ENCODE peak calls at places on chromosome 19, in five cellular contexts. Z is GM12878, N is SK-N-SH, A is K562, K is H1. P is an unnamed sample.

GRCh38 chr19:11446652-11447301 is 11.3 kb downstream of the PRKCSH start:
- DNase-seq in N (peak), K (no peak), A (peak), Z (no peak), P (no peak)

GRCh38 chr19:55590621-55591020 is 8.7 kb downstream of the FIZ1 start:
- DNase-seq in K (no peak), Z (no peak), A (peak), N (no peak), P (no peak)

GRCh38 chr19:1122972-1123363 is 19.2 kb downstream of the GPX4 start:
- DNase-seq in A (peak), Z (no peak), N (peak), K (no peak), P (peak)

GRCh38 chr19:18292810-18293641 is 11.6 kb upstream of the JUND start:
- DNase-seq in A (peak), N (peak), Z (no peak), K (peak), P (peak)

GRCh38 chr19:35027851-35028599 is 2.2 kb upstream of the SCN1B start:
- DNase-seq in A (no peak), K (no peak), Z (no peak), N (no peak), P (no peak)

GRCh38 chr19:36482876-36483275 is 6.5 kb downstream of the ZNF566 start:
- DNase-seq in A (no peak), K (no peak), N (no peak), Z (no peak), P (no peak)

GRCh38 chr19:33946535-33947323 is 150.1 kb downstream of the KCTD15 start:
- DNase-seq in N (no peak), Z (no peak), K (no peak), A (no peak), P (no peak)

GRCh38 chr19:50513746-50514345 is at the start of gene ASPDH:
- DNase-seq in Z (no peak), A (no peak), N (peak), K (no peak), P (no peak)

GRCh38 chr19:51439021-51439465 is 19.2 kb downstream of the SIGLEC8 start:
- DNase-seq in A (peak), N (no peak), K (no peak), Z (no peak), P (peak)

GRCh38 chr19:11684987-11685675 is 53.6 kb downstream of the ZNF823 start:
- DNase-seq in Z (no peak), K (no peak), A (no peak), N (no peak), P (no peak)

GRCh38 chr19:51119675-51120074 is 5.0 kb upstream of the SIGLEC9 start:
- DNase-seq in K (no peak), N (no peak), Z (no peak), A (no peak), P (no peak)

GRCh38 chr19:4730740-4731171 is 7.1 kb upstream of the DPP9 start:
- DNase-seq in A (peak), Z (no peak), K (no peak), N (peak), P (no peak)
- TF ChIP-seq CTCF in A (peak), Z (peak), K (peak), N (peak), P (peak)

GRCh38 chr19:4268816-4269430 is 10.1 kb upstream of the SHD start:
- DNase-seq in K (no peak), Z (no peak), A (no peak), N (no peak), P (no peak)
- TF ChIP-seq GABPA in K (no peak), Z (no peak), A (no peak), N (no peak), P (no peak)

GRCh38 chr19:45464861-45465427 is 2.9 kb upstream of the FOSB start:
- DNase-seq in K (no peak), Z (no peak), A (no peak), N (no peak), P (no peak)
- TF ChIP-seq CTCF in K (no peak), Z (peak), A (no peak), N (no peak), P (no peak)

DNA sequence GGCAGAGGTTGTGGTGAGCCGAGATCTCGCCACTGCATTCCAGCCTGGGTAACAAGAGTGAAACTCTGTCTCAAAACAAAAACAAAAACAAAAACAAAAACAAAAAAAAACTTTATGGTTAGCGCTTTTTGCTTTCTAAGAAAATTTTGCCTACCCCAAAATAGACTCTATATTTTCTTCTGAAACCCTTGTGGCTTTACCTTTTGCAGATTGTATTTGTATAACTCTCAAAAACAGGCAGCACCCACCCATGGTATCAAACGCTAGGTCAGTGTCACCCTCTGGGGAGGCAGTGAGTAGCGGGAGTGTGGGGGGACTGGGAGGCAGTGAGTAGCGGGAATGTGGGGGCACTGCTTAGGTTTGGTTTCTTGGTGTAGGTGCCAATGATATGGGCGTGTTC is 7.5 kb upstream of the SLC39A3 start:
- DNase-seq in A (no peak), Z (peak), N (no peak), K (no peak), P (no peak)
- TF ChIP-seq GABPA in A (no peak), Z (no peak), N (no peak), K (no peak), P (no peak)

GRCh38 chr19:2253106-2254051 is 2.8 kb downstream of the JSRP1 start:
- DNase-seq in N (peak), K (no peak), Z (no peak), A (no peak), P (no peak)
- TF ChIP-seq CTCF in N (peak), K (peak), Z (peak), A (no peak), P (no peak)

GRCh38 chr19:13198634-13199033 is 48.4 kb downstream of the IER2 start:
- DNase-seq in K (no peak), N (no peak), A (no peak), Z (no peak), P (no peak)

GRCh38 chr19:13190781-13191540 is 40.8 kb downstream of the IER2 start:
- DNase-seq in Z (no peak), K (no peak), A (peak), N (no peak), P (no peak)

DNA sequence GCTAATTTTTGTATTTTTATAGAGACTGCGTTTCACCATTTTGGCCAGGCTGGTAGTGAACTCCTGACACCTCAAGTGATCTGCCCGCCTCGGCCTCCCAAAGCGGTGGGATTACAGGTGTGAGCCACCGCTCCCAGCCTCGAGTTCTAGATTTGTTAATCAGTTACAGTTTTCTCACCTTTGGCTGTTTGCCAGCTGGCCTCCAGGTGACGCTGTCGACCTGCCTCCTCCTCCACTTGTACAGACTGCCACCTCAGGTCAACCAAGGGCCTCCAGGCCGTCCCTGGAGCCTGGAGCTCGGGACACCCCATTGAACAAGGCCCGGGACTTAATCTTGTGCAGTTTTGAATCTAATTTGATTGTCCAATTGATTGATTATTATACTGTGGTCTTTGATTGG is 45.5 kb downstream of the IER2 start:
- DNase-seq in Z (no peak), A (peak), K (peak), N (no peak), P (no peak)
- TF ChIP-seq GABPA in Z (no peak), A (no peak), K (no peak), N (no peak), P (no peak)

DNA sequence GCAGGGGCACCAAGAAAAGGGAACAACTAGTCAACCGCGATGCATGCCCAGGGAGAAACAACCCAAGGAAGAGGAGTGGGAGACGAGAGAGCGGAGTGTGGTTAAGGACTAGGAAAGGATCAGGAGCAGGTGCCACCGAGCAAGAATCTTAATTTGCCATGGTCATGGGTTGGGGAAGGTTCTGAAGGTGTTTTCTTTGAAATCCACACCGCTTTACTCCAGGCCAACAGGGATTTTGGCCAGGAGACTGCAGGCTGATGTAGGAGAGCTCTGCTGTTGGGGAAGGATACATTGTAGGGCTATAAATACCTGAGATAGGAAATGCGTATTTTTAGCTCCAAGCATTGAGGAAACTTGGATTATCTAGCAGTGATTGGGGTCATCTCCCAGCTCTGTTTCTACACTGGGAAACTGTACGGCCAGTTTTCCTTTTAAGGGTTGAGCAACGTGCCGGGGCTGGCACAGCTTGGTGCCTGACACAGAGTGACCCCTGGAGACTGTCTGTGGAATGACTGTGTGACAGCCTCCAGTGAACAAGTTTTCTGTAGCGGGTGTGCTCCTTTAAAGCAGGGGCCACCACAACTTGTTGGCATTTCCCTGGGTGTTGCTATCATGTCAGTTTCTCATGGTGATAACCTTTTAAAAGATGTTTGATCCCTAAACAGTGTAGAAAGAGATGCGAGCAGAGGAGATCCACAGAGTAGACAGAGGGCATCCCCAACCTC is 34.2 kb downstream of the ZNF536 start:
- DNase-seq in A (no peak), K (no peak), Z (no peak), N (peak), P (peak)
- TF ChIP-seq CTCF in A (peak), K (peak), Z (peak), N (no peak), P (no peak)

GRCh38 chr19:47130120-47130588 is 481 bp upstream of the SAE1 start:
- DNase-seq in Z (no peak), N (no peak), K (no peak), A (no peak), P (no peak)
- TF ChIP-seq GABPA in Z (no peak), N (no peak), K (no peak), A (no peak), P (no peak)

GRCh38 chr19:45164577-45165335 is 4.0 kb upstream of the NKPD1 start:
- DNase-seq in K (peak), A (peak), Z (peak), N (no peak), P (peak)
- TF ChIP-seq CTCF in K (no peak), A (no peak), Z (peak), N (no peak), P (no peak)